ENCODE peak calls at places on chromosomes 13 and 19, in six cellular contexts. C is K562, A is GM12891, L is H1, V is GM12878, I is HepG2. Q is an unnamed sample.

GRCh38 chr19:4032436-4032835 is 24.9 kb downstream of the PIAS4 start:
- DNase-seq in C (no peak), A (no peak), L (no peak), V (no peak), I (no peak), Q (no peak)

GRCh38 chr19:48196321-48196761 is 25.9 kb downstream of the ZSWIM9 start:
- DNase-seq in C (no peak), A (no peak), L (no peak), V (no peak), I (no peak), Q (no peak)

GRCh38 chr19:38204728-38205127 is 19.3 kb downstream of the DPF1 start:
- DNase-seq in C (no peak), A (no peak), L (no peak), V (no peak), I (no peak), Q (no peak)

GRCh38 chr13:92952161-92952560 is 274.4 kb upstream of the GPC6 start:
- DNase-seq in C (no peak), A (no peak), L (no peak), V (no peak), I (no peak), Q (no peak)

GRCh38 chr19:48627211-48627864 is 8.0 kb downstream of the SPHK2 start:
- DNase-seq in C (no peak), A (no peak), L (no peak), V (no peak), I (peak), Q (no peak)

GRCh38 chr13:40170982-40171381 is 495.5 kb downstream of the FOXO1 start:
- DNase-seq in C (no peak), A (no peak), L (no peak), V (no peak), I (no peak), Q (no peak)

GRCh38 chr19:3096902-3097326 is 2.8 kb downstream of the GNA11 start:
- DNase-seq in C (no peak), A (no peak), L (no peak), V (no peak), I (peak), Q (no peak)

GRCh38 chr19:47446534-47447469 is 24.9 kb downstream of the SLC8A2 start:
- DNase-seq in C (peak), A (no peak), L (peak), V (no peak), I (no peak), Q (no peak)

GRCh38 chr13:87172166-87172825 is 498.9 kb upstream of the SLITRK5 start:
- DNase-seq in C (no peak), A (no peak), L (no peak), V (no peak), I (no peak), Q (no peak)

GRCh38 chr13:72508392-72508791 is 219.0 kb downstream of the MZT1 start:
- DNase-seq in C (no peak), A (no peak), L (no peak), V (no peak), I (no peak), Q (no peak)

GRCh38 chr19:17406039-17406886 is 833 bp upstream of the BST2 start:
- DNase-seq in C (peak), A (no peak), L (no peak), V (no peak), I (no peak), Q (peak)

GRCh38 chr19:34475026-34475974 is 6.3 kb upstream of the WTIP start:
- DNase-seq in C (no peak), A (no peak), L (no peak), V (no peak), I (no peak), Q (no peak)

GRCh38 chr13:22861958-22862466 is 318.8 kb upstream of the SGCG start:
- DNase-seq in C (no peak), A (no peak), L (no peak), V (no peak), I (no peak), Q (no peak)

GRCh38 chr19:48975947-48976847 is 11.1 kb downstream of the FTL start:
- DNase-seq in C (peak), A (no peak), L (no peak), V (no peak), I (no peak), Q (no peak)

GRCh38 chr13:26503826-26504594 is 53.5 kb upstream of the WASF3 start:
- DNase-seq in C (no peak), A (no peak), L (no peak), V (no peak), I (no peak), Q (no peak)

GRCh38 chr19:8935460-8935859 is 74.7 kb downstream of the MUC16 start:
- DNase-seq in C (no peak), A (no peak), L (no peak), V (no peak), I (no peak), Q (no peak)

GRCh38 chr19:15280915-15281683 is 48.9 kb upstream of the EPHX3 start:
- DNase-seq in C (peak), A (no peak), L (no peak), V (no peak), I (peak), Q (no peak)

GRCh38 chr13:95536629-95537241 is 15.8 kb upstream of the CLDN10 start:
- DNase-seq in C (no peak), A (no peak), L (no peak), V (no peak), I (no peak), Q (no peak)

GRCh38 chr13:113905942-113906341 is 42.1 kb upstream of the GAS6 start:
- DNase-seq in C (no peak), A (no peak), L (no peak), V (no peak), I (no peak), Q (no peak)

GRCh38 chr19:11379857-11380350 is 4.2 kb downstream of the EPOR start:
- DNase-seq in C (no peak), A (no peak), L (no peak), V (no peak), I (no peak), Q (no peak)

GRCh38 chr19:5851302-5851701 is at the start of gene FUT3:
- DNase-seq in C (peak), A (no peak), L (no peak), V (no peak), I (no peak), Q (no peak)

GRCh38 chr13:66128692-66129269 is 1101.4 kb downstream of the PCDH9 start:
- DNase-seq in C (no peak), A (no peak), L (no peak), V (no peak), I (no peak), Q (no peak)

GRCh38 chr13:45108716-45109706 is 11.3 kb upstream of the GTF2F2 start:
- DNase-seq in C (no peak), A (no peak), L (no peak), V (peak), I (no peak), Q (no peak)

GRCh38 chr13:113495494-113496251 is 5.2 kb upstream of the DCUN1D2 start:
- DNase-seq in C (no peak), A (no peak), L (no peak), V (no peak), I (no peak), Q (no peak)

GRCh38 chr19:17706750-17707181 is 12.5 kb upstream of the MAP1S start:
- DNase-seq in C (peak), A (no peak), L (peak), V (no peak), I (peak), Q (no peak)

GRCh38 chr13:112725346-112726017 is 35.6 kb downstream of the ATP11A start:
- DNase-seq in C (no peak), A (peak), L (no peak), V (peak), I (no peak), Q (no peak)

GRCh38 chr19:55581828-55582223 is 1.2 kb upstream of the ZNF579 start:
- DNase-seq in C (no peak), A (no peak), L (no peak), V (no peak), I (peak), Q (no peak)

GRCh38 chr13:109156181-109156935 is 526.9 kb downstream of the MYO16 start:
- DNase-seq in C (no peak), A (no peak), L (no peak), V (no peak), I (no peak), Q (no peak)

GRCh38 chr13:112179995-112180394 is 113.0 kb downstream of the SOX1 start:
- DNase-seq in C (no peak), A (no peak), L (no peak), V (no peak), I (no peak), Q (no peak)

GRCh38 chr19:35040826-35041547 is 534 bp upstream of the HPN start:
- DNase-seq in C (peak), A (no peak), L (no peak), V (no peak), I (peak), Q (no peak)

GRCh38 chr13:36891752-36892151 is 28.3 kb downstream of the SMAD9 start:
- DNase-seq in C (no peak), A (no peak), L (no peak), V (no peak), I (no peak), Q (no peak)

GRCh38 chr19:34662919-34663318 is 14.0 kb downstream of the SCGB2B2 start:
- DNase-seq in C (peak), A (no peak), L (peak), V (no peak), I (peak), Q (no peak)

GRCh38 chr19:5445071-5445470 is 10.1 kb upstream of the ZNRF4 start:
- DNase-seq in C (no peak), A (no peak), L (no peak), V (no peak), I (no peak), Q (no peak)

GRCh38 chr13:44627441-44627840 is 51.3 kb upstream of the TSC22D1 start:
- DNase-seq in C (no peak), A (no peak), L (no peak), V (no peak), I (no peak), Q (no peak)

GRCh38 chr13:77390391-77390790 is 63.5 kb upstream of the MYCBP2 start:
- DNase-seq in C (no peak), A (no peak), L (no peak), V (no peak), I (no peak), Q (no peak)

GRCh38 chr13:98997738-98998641 is 20.1 kb upstream of the DOCK9 start:
- DNase-seq in C (no peak), A (no peak), L (no peak), V (no peak), I (no peak), Q (no peak)

GRCh38 chr19:6278740-6279619 is 795 bp downstream of the MLLT1 start:
- DNase-seq in C (no peak), A (no peak), L (no peak), V (no peak), I (no peak), Q (no peak)

GRCh38 chr19:43779820-43780219 is 953 bp downstream of the KCNN4 start:
- DNase-seq in C (no peak), A (no peak), L (no peak), V (no peak), I (no peak), Q (no peak)

GRCh38 chr13:113050856-113051431 is 54.6 kb upstream of the F7 start:
- DNase-seq in C (no peak), A (no peak), L (no peak), V (no peak), I (no peak), Q (no peak)

GRCh38 chr13:110334841-110335490 is 27.9 kb downstream of the COL4A2 start:
- DNase-seq in C (no peak), A (no peak), L (no peak), V (no peak), I (no peak), Q (no peak)

GRCh38 chr13:110332750-110333149 is 25.7 kb downstream of the COL4A2 start:
- DNase-seq in C (no peak), A (no peak), L (no peak), V (no peak), I (no peak), Q (no peak)

GRCh38 chr13:110336108-110336507 is 29.0 kb downstream of the COL4A2 start:
- DNase-seq in C (no peak), A (no peak), L (no peak), V (no peak), I (no peak), Q (no peak)

GRCh38 chr13:110333837-110334236 is 26.8 kb downstream of the COL4A2 start:
- DNase-seq in C (no peak), A (no peak), L (no peak), V (no peak), I (no peak), Q (no peak)

GRCh38 chr13:110334256-110334655 is 27.2 kb downstream of the COL4A2 start:
- DNase-seq in C (no peak), A (no peak), L (no peak), V (no peak), I (no peak), Q (no peak)
- TF ChIP-seq POLR2A in C (no peak), A (no peak), L (no peak), V (no peak), I (no peak), Q (no peak)

GRCh38 chr13:27919934-27920676 is at the start of gene PDX1:
- DNase-seq in C (no peak), A (no peak), L (no peak), V (no peak), I (no peak), Q (peak)
- TF ChIP-seq TAF1 in C (no peak), A (no peak), L (no peak), V (no peak), I (no peak), Q (no peak)

DNA sequence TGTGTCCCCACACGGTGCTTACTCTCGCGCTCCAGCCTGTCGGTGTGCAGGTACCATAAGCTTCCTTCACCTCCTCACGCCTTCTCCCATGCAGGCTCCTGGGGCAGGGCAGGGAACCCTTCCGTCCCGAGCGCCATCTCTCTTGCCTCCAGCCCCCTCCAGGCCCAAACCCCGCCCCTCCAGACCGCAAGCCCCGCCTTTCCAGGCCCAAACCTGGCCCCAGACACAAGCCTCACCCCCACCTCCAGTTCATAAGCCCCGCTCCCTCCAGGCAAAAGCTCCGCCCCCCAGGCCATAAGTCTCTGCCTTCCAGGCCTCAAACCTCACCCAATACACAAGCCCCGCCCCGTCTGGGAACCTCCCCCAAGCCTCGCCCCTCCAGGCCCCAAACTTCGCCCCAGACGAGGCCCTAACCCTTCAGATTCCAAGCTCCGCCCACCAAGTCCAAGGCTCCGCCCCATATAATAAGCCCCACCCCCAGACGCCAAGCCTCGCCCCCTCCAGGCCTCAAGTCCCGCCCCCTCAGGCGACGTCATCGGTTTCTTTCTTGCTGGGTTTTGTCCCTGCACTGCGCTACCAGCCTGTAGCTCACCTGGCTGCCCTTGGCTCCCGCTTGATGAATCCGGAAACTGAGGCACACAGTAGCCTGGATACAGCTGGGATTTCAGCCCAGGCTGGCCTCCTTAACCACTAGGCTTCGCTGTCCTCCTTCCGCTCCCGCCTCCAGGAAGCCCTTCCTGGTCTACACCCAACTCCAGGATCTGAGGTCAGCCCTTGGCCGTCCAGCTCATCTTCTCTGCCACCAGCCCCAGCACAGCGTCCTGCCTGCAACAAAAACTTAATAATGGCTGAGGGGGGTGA is 16.1 kb downstream of the MKNK2 start:
- DNase-seq in C (peak), A (no peak), L (peak), V (no peak), I (no peak), Q (peak)
- TF ChIP-seq POLR2A in C (no peak), A (no peak), L (no peak), V (no peak), I (no peak), Q (no peak)

GRCh38 chr13:33388254-33388998 is 102.9 kb upstream of the STARD13 start:
- DNase-seq in C (no peak), A (no peak), L (no peak), V (no peak), I (no peak), Q (no peak)
- TF ChIP-seq TAF1 in C (no peak), A (no peak), L (no peak), V (no peak), I (no peak), Q (no peak)

GRCh38 chr19:29645491-29645867 is 19.8 kb upstream of the PLEKHF1 start:
- DNase-seq in C (no peak), A (no peak), L (no peak), V (no peak), I (no peak), Q (no peak)
- TF ChIP-seq POLR2A in C (no peak), A (no peak), L (no peak), V (no peak), I (no peak), Q (no peak)

DNA sequence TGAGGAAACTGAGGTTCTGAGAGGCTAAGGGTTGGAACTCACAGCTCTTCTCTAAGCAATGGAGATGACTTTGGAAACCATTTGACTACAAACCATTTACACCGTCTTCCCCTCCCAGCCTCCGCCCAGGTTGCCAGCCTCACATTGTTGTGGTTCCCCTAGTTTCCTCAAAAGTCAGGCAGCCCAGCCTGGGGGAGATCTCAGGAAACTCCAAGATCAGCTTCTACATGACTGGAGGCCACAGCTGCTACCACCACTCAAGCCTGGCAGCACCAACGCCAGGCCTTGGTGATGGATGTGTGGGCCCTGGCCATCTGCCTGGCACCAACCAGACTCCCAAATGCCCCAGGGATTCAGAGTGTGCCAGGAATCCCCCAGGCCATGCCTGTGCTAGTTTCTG is 207.9 kb downstream of the TSHZ3 start:
- DNase-seq in C (no peak), A (no peak), L (no peak), V (no peak), I (no peak), Q (no peak)
- TF ChIP-seq TAF1 in C (no peak), A (no peak), L (no peak), V (no peak), I (no peak), Q (no peak)